ENCODE peak calls at places on chromosomes 6 and 20, in five cellular contexts. V is AG08396, J is small intestine, H is brain pericyte, T is H54. C is an unnamed sample.

GRCh38 chr6:149471801-149472200 is 13.0 kb downstream of the ZC3H12D start:
- DNase-seq in V (no peak), J (no peak), H (no peak), T (no peak), C (no peak)

GRCh38 chr20:25277051-25277801 is 29.3 kb downstream of the PYGB start:
- DNase-seq in V (no peak), J (no peak), H (no peak), T (no peak), C (no peak)

GRCh38 chr6:12113190-12113578 is 101.1 kb downstream of the HIVEP1 start:
- DNase-seq in V (peak; percentile 45), J (no peak), H (no peak), T (peak; percentile 84), C (no peak)

GRCh38 chr6:106609699-106610098 is 19.6 kb downstream of the RTN4IP1 start:
- DNase-seq in V (no peak), J (peak; percentile 44), H (no peak), T (no peak), C (no peak)

GRCh38 chr6:83853178-83853967 is at the start of gene RIPPLY2:
- DNase-seq in V (peak; percentile 25), J (no peak), H (no peak), T (no peak), C (no peak)

GRCh38 chr6:27651371-27651732 is 178.4 kb upstream of the ZNF184 start:
- DNase-seq in V (no peak), J (no peak), H (no peak), T (no peak), C (no peak)

GRCh38 chr6:16727996-16728395 is 33.3 kb downstream of the ATXN1 start:
- DNase-seq in V (no peak), J (no peak), H (no peak), T (no peak), C (no peak)

GRCh38 chr20:51011479-51011878 is 11.4 kb downstream of the KCNG1 start:
- DNase-seq in V (no peak), J (no peak), H (no peak), T (no peak), C (no peak)

GRCh38 chr6:33840064-33840926 is 36.5 kb upstream of the MLN start:
- DNase-seq in V (peak; percentile 90), J (peak; percentile 22), H (peak; percentile 78), T (peak; percentile 96), C (peak; percentile 32)

GRCh38 chr20:42435230-42435629 is 754.5 kb downstream of the PTPRT start:
- DNase-seq in V (no peak), J (no peak), H (no peak), T (no peak), C (no peak)

GRCh38 chr6:25270559-25270958 is 8.6 kb upstream of the CARMIL1 start:
- DNase-seq in V (no peak), J (no peak), H (no peak), T (no peak), C (no peak)

GRCh38 chr20:55579802-55580201 is 425.5 kb downstream of the CBLN4 start:
- DNase-seq in V (no peak), J (no peak), H (no peak), T (no peak), C (no peak)

GRCh38 chr20:52303281-52303950 is 111.8 kb upstream of the ZFP64 start:
- DNase-seq in V (no peak), J (no peak), H (no peak), T (no peak), C (no peak)

GRCh38 chr6:10991115-10991514 is 53.0 kb downstream of the ELOVL2 start:
- DNase-seq in V (no peak), J (no peak), H (no peak), T (no peak), C (no peak)

GRCh38 chr6:100078509-100078908 is 84.5 kb upstream of the MCHR2 start:
- DNase-seq in V (peak; percentile 15), J (peak; percentile 5), H (no peak), T (no peak), C (no peak)

GRCh38 chr20:20321134-20321533 is 46.8 kb upstream of the INSM1 start:
- DNase-seq in V (no peak), J (no peak), H (no peak), T (no peak), C (no peak)

GRCh38 chr6:143234686-143235085 is 174.0 kb downstream of the AIG1 start:
- DNase-seq in V (no peak), J (no peak), H (no peak), T (no peak), C (no peak)